ENCODE peak calls at places on chromosome 17, in six cellular contexts. One of them, this sample, is unnamed.

GRCh38 chr17:35906559-35907265 is 23.9 kb downstream of the RDM1 start:
- DNase-seq in HFF-Myc: no peak
- DNase-seq in psoas muscle: no peak
- DNase-seq in astrocyte of the spinal cord: no peak
- DNase-seq in AG10803: no peak
- DNase-seq in dorsolateral prefrontal cortex: no peak
- DNase-seq in this sample: peak

GRCh38 chr17:10754861-10755591 is 25.2 kb upstream of the TMEM220 start:
- DNase-seq in dorsolateral prefrontal cortex: no peak
- DNase-seq in AG10803: no peak
- DNase-seq in astrocyte of the spinal cord: no peak
- DNase-seq in HFF-Myc: no peak
- DNase-seq in psoas muscle: no peak
- DNase-seq in this sample: no peak

GRCh38 chr17:2213291-2213960 is 90.2 kb downstream of the SMG6 start:
- DNase-seq in psoas muscle: no peak
- DNase-seq in astrocyte of the spinal cord: peak
- DNase-seq in AG10803: peak
- DNase-seq in HFF-Myc: no peak
- DNase-seq in dorsolateral prefrontal cortex: no peak
- DNase-seq in this sample: peak

GRCh38 chr17:71505200-71505599 is 615.6 kb upstream of the SOX9 start:
- DNase-seq in HFF-Myc: no peak
- DNase-seq in dorsolateral prefrontal cortex: no peak
- DNase-seq in psoas muscle: no peak
- DNase-seq in astrocyte of the spinal cord: peak
- DNase-seq in AG10803: peak
- DNase-seq in this sample: peak

GRCh38 chr17:48155889-48156670 is 48.5 kb downstream of the SNX11 start:
- DNase-seq in AG10803: no peak
- DNase-seq in psoas muscle: no peak
- DNase-seq in HFF-Myc: no peak
- DNase-seq in dorsolateral prefrontal cortex: no peak
- DNase-seq in astrocyte of the spinal cord: no peak
- DNase-seq in this sample: no peak

GRCh38 chr17:79765708-79766107 is 12.2 kb upstream of the CBX2 start:
- DNase-seq in HFF-Myc: no peak
- DNase-seq in dorsolateral prefrontal cortex: no peak
- DNase-seq in psoas muscle: no peak
- DNase-seq in astrocyte of the spinal cord: no peak
- DNase-seq in AG10803: no peak
- DNase-seq in this sample: no peak

GRCh38 chr17:77453613-77454559 is 313.1 kb downstream of the SEC14L1 start:
- DNase-seq in psoas muscle: no peak
- DNase-seq in dorsolateral prefrontal cortex: no peak
- DNase-seq in astrocyte of the spinal cord: no peak
- DNase-seq in AG10803: no peak
- DNase-seq in HFF-Myc: no peak
- DNase-seq in this sample: no peak

GRCh38 chr17:57684711-57685498 is 60.2 kb downstream of the CCDC182 start:
- DNase-seq in astrocyte of the spinal cord: no peak
- DNase-seq in AG10803: no peak
- DNase-seq in dorsolateral prefrontal cortex: no peak
- DNase-seq in psoas muscle: no peak
- DNase-seq in HFF-Myc: no peak
- DNase-seq in this sample: no peak

GRCh38 chr17:51153210-51154072 is at the start of gene NME1:
- DNase-seq in HFF-Myc: peak
- DNase-seq in astrocyte of the spinal cord: peak
- DNase-seq in dorsolateral prefrontal cortex: peak
- DNase-seq in AG10803: peak
- DNase-seq in psoas muscle: peak
- DNase-seq in this sample: peak

GRCh38 chr17:20159406-20160075 is 150.4 kb downstream of the SPECC1 start:
- DNase-seq in HFF-Myc: no peak
- DNase-seq in astrocyte of the spinal cord: no peak
- DNase-seq in dorsolateral prefrontal cortex: no peak
- DNase-seq in AG10803: peak
- DNase-seq in psoas muscle: no peak
- DNase-seq in this sample: no peak

GRCh38 chr17:28033972-28034714 is 8.3 kb upstream of the NLK start:
- DNase-seq in astrocyte of the spinal cord: peak
- DNase-seq in HFF-Myc: peak
- DNase-seq in psoas muscle: no peak
- DNase-seq in dorsolateral prefrontal cortex: no peak
- DNase-seq in AG10803: peak
- DNase-seq in this sample: peak

GRCh38 chr17:20028436-20028835 is 19.3 kb downstream of the SPECC1 start:
- DNase-seq in dorsolateral prefrontal cortex: no peak
- DNase-seq in HFF-Myc: no peak
- DNase-seq in psoas muscle: no peak
- DNase-seq in astrocyte of the spinal cord: no peak
- DNase-seq in AG10803: peak
- DNase-seq in this sample: no peak

GRCh38 chr17:78341559-78342437 is 18.1 kb downstream of the SOCS3 start:
- DNase-seq in dorsolateral prefrontal cortex: peak
- DNase-seq in psoas muscle: peak
- DNase-seq in AG10803: peak
- DNase-seq in HFF-Myc: no peak
- DNase-seq in astrocyte of the spinal cord: peak
- DNase-seq in this sample: peak

GRCh38 chr17:57515662-57516211 is 229.4 kb downstream of the CCDC182 start:
- DNase-seq in dorsolateral prefrontal cortex: no peak
- DNase-seq in astrocyte of the spinal cord: no peak
- DNase-seq in psoas muscle: no peak
- DNase-seq in AG10803: no peak
- DNase-seq in HFF-Myc: no peak
- DNase-seq in this sample: no peak

GRCh38 chr17:64028874-64029464 is 8.5 kb upstream of the ICAM2 start:
- DNase-seq in psoas muscle: peak
- DNase-seq in AG10803: peak
- DNase-seq in HFF-Myc: no peak
- DNase-seq in astrocyte of the spinal cord: peak
- DNase-seq in dorsolateral prefrontal cortex: peak
- DNase-seq in this sample: peak

GRCh38 chr17:81021531-81022370 is 13.2 kb upstream of the BAIAP2 start:
- DNase-seq in astrocyte of the spinal cord: no peak
- DNase-seq in HFF-Myc: no peak
- DNase-seq in dorsolateral prefrontal cortex: no peak
- DNase-seq in psoas muscle: no peak
- DNase-seq in AG10803: no peak
- DNase-seq in this sample: no peak

GRCh38 chr17:77963441-77963840 is 4.9 kb downstream of the TNRC6C start:
- DNase-seq in astrocyte of the spinal cord: peak
- DNase-seq in dorsolateral prefrontal cortex: no peak
- DNase-seq in psoas muscle: no peak
- DNase-seq in HFF-Myc: peak
- DNase-seq in AG10803: peak
- DNase-seq in this sample: peak

GRCh38 chr17:40075216-40076100 is 12.7 kb downstream of the THRA start:
- DNase-seq in psoas muscle: peak
- DNase-seq in HFF-Myc: no peak
- DNase-seq in astrocyte of the spinal cord: peak
- DNase-seq in dorsolateral prefrontal cortex: peak
- DNase-seq in AG10803: peak
- DNase-seq in this sample: no peak

GRCh38 chr17:16325964-16326363 is 27.3 kb downstream of the CENPV start:
- DNase-seq in psoas muscle: no peak
- DNase-seq in dorsolateral prefrontal cortex: no peak
- DNase-seq in HFF-Myc: no peak
- DNase-seq in AG10803: no peak
- DNase-seq in astrocyte of the spinal cord: no peak
- DNase-seq in this sample: no peak

GRCh38 chr17:80834896-80835281 is 156.8 kb upstream of the CHMP6 start:
- DNase-seq in HFF-Myc: no peak
- DNase-seq in astrocyte of the spinal cord: no peak
- DNase-seq in psoas muscle: no peak
- DNase-seq in dorsolateral prefrontal cortex: no peak
- DNase-seq in AG10803: no peak
- DNase-seq in this sample: no peak

GRCh38 chr17:15944720-15945492 is at the start of gene ADORA2B:
- DNase-seq in dorsolateral prefrontal cortex: peak
- DNase-seq in astrocyte of the spinal cord: peak
- DNase-seq in AG10803: peak
- DNase-seq in HFF-Myc: no peak
- DNase-seq in psoas muscle: peak
- DNase-seq in this sample: peak

GRCh38 chr17:17154556-17154955 is 51.6 kb downstream of the PLD6 start:
- DNase-seq in HFF-Myc: no peak
- DNase-seq in AG10803: no peak
- DNase-seq in astrocyte of the spinal cord: no peak
- DNase-seq in dorsolateral prefrontal cortex: no peak
- DNase-seq in psoas muscle: no peak
- DNase-seq in this sample: no peak

GRCh38 chr17:17836818-17837379 is at the start of gene SREBF1:
- DNase-seq in psoas muscle: peak
- DNase-seq in AG10803: no peak
- DNase-seq in dorsolateral prefrontal cortex: no peak
- DNase-seq in astrocyte of the spinal cord: peak
- DNase-seq in HFF-Myc: no peak
- DNase-seq in this sample: no peak

GRCh38 chr17:78669975-78670518 is 92.9 kb upstream of the DNAH17 start:
- DNase-seq in dorsolateral prefrontal cortex: no peak
- DNase-seq in psoas muscle: no peak
- DNase-seq in HFF-Myc: no peak
- DNase-seq in astrocyte of the spinal cord: no peak
- DNase-seq in AG10803: no peak
- DNase-seq in this sample: no peak

GRCh38 chr17:31320231-31320630 is 1.2 kb downstream of the EVI2A start:
- DNase-seq in astrocyte of the spinal cord: no peak
- DNase-seq in dorsolateral prefrontal cortex: no peak
- DNase-seq in HFF-Myc: no peak
- DNase-seq in psoas muscle: no peak
- DNase-seq in AG10803: no peak
- DNase-seq in this sample: no peak

GRCh38 chr17:5711344-5711743 is 127.0 kb upstream of the NLRP1 start:
- DNase-seq in HFF-Myc: no peak
- DNase-seq in astrocyte of the spinal cord: no peak
- DNase-seq in dorsolateral prefrontal cortex: no peak
- DNase-seq in AG10803: no peak
- DNase-seq in psoas muscle: no peak
- DNase-seq in this sample: no peak

DNA sequence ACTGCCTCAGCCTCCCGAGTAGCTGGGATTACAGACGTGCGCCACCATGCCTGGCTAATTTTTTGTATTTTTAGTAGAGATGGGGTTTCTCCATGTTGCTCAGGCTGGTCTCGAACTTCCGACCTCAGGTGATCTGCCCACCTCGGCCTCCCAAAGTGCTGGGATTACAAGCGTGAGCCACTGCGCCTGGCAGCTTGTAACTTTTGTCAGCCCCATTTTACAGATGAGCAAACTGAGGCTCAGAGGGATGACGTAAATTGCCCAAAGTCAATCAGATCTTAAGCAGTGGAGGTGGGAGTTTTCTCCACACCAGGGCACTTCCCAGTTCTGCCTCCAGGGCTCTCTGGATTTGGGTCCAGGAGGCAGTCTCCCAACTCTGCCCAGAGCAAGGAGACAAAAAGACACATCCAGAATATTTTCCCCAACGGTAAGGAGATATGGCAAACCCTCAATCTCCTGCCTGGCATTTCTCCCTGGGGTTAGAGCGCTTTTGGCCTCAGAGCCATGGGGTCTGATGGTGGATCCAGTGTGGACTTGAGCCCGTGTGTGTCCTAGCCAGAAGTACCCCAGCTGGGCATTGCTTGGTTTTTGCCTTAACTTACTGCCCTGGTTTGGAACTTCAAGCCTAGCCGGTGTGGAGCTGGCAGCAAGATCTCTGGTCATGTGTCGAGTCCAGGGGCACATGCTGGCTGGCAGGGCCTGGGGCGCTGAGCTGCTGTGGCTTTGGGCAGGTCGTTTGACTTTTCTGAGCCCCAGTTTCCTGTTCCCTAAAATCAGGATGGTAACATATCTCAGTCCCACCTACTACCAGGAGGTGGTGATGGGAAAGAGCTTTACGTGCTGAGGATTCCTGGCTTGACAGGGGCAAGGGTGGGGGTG is 3.4 kb downstream of the ADAM11 start:
- DNase-seq in astrocyte of the spinal cord: no peak
- DNase-seq in AG10803: no peak
- DNase-seq in dorsolateral prefrontal cortex: no peak
- DNase-seq in psoas muscle: no peak
- DNase-seq in HFF-Myc: no peak
- DNase-seq in this sample: no peak
- TF ChIP-seq CTCF in astrocyte of the spinal cord: no peak
- TF ChIP-seq CTCF in AG10803: peak
- TF ChIP-seq CTCF in dorsolateral prefrontal cortex: no peak
- TF ChIP-seq CTCF in psoas muscle: no peak
- TF ChIP-seq CTCF in HFF-Myc: no peak
- TF ChIP-seq CTCF in this sample: peak

DNA sequence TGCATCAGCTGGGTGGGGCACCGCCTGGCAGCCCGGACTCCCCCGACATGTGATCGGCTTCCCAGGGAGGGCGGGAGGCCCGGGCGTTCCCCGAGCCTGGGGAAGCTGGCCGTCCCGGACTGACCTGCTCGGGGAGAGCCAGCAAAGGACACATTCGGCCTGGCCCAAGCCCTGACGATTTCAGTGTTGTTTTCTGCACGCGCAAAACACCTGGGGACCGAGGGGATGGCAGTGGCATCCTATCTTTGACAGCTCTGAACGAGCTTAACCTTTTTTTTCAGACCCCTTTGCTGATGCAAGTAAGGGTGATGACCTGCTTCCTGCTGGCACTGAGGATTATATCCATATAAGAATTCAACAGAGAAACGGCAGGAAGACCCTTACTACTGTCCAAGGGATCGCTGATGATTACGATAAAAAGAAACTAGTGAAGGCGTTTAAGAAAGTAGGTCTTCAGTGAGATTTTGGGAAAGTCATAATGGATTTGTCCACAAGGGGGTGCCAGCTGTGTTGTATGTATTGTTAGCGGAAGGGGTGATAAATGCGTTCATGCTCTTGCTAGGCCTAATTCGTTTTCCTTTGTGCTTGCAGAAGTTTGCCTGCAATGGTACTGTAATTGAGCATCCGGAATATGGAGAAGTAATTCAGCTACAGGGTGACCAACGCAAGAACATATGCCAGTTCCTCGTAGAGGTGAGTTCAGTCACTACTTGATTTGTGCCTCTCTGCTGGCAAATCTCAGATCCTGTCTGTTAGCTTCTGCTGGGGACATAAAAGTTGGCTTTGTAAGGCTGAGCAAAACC is 1.0 kb downstream of the EIF1 start:
- DNase-seq in psoas muscle: no peak
- DNase-seq in HFF-Myc: no peak
- DNase-seq in dorsolateral prefrontal cortex: no peak
- DNase-seq in astrocyte of the spinal cord: peak
- DNase-seq in AG10803: peak
- DNase-seq in this sample: peak
- TF ChIP-seq CTCF in psoas muscle: peak
- TF ChIP-seq CTCF in HFF-Myc: peak
- TF ChIP-seq CTCF in dorsolateral prefrontal cortex: no peak
- TF ChIP-seq CTCF in astrocyte of the spinal cord: peak
- TF ChIP-seq CTCF in AG10803: peak
- TF ChIP-seq CTCF in this sample: peak

GRCh38 chr17:29566473-29567361 is at the start of gene ABHD15:
- DNase-seq in HFF-Myc: no peak
- DNase-seq in astrocyte of the spinal cord: peak
- DNase-seq in psoas muscle: peak
- DNase-seq in dorsolateral prefrontal cortex: peak
- DNase-seq in AG10803: peak
- DNase-seq in this sample: peak
- TF ChIP-seq CTCF in HFF-Myc: no peak
- TF ChIP-seq CTCF in astrocyte of the spinal cord: no peak
- TF ChIP-seq CTCF in psoas muscle: no peak
- TF ChIP-seq CTCF in dorsolateral prefrontal cortex: no peak
- TF ChIP-seq CTCF in AG10803: no peak
- TF ChIP-seq CTCF in this sample: no peak

GRCh38 chr17:4554997-4555799 is at the start of gene MYBBP1A:
- DNase-seq in AG10803: peak
- DNase-seq in astrocyte of the spinal cord: peak
- DNase-seq in psoas muscle: peak
- DNase-seq in dorsolateral prefrontal cortex: peak
- DNase-seq in HFF-Myc: peak
- DNase-seq in this sample: peak
- TF ChIP-seq CTCF in AG10803: peak
- TF ChIP-seq CTCF in astrocyte of the spinal cord: no peak
- TF ChIP-seq CTCF in psoas muscle: peak
- TF ChIP-seq CTCF in dorsolateral prefrontal cortex: peak
- TF ChIP-seq CTCF in HFF-Myc: peak
- TF ChIP-seq CTCF in this sample: no peak

This sample was measured in HFFc6.